ENCODE peak calls at places on chromosome 13, in seven cellular contexts. L, D, A, G, S, F and W are unnamed samples.

GRCh38 chr13:21638319-21639282 is 32.3 kb upstream of the FGF9 start:
- DNase-seq in L (no peak), D (peak), A (peak), G (peak), S (no peak), F (peak), W (peak)

GRCh38 chr13:47519626-47520025 is 481.4 kb downstream of the SUCLA2 start:
- DNase-seq in L (no peak), D (no peak), A (no peak), G (no peak), S (no peak), F (no peak), W (no peak)

GRCh38 chr13:44686478-44687071 is 110.4 kb upstream of the TSC22D1 start:
- DNase-seq in L (no peak), D (no peak), A (no peak), G (no peak), S (no peak), F (no peak), W (no peak)

GRCh38 chr13:78147905-78148304 is 229.3 kb upstream of the EDNRB start:
- DNase-seq in L (no peak), D (peak), A (no peak), G (peak), S (no peak), F (no peak), W (no peak)

GRCh38 chr13:50306096-50306495 is 290.9 kb downstream of the KCNRG start:
- DNase-seq in L (no peak), D (no peak), A (no peak), G (no peak), S (no peak), F (no peak), W (no peak)

GRCh38 chr13:25683662-25684370 is 312.0 kb downstream of the ATP8A2 start:
- DNase-seq in L (no peak), D (no peak), A (no peak), G (no peak), S (no peak), F (no peak), W (no peak)

GRCh38 chr13:28273919-28274318 is 135.6 kb downstream of the PAN3 start:
- DNase-seq in L (no peak), D (no peak), A (no peak), G (no peak), S (no peak), F (peak), W (no peak)

GRCh38 chr13:36242761-36243160 is 28.4 kb upstream of the SOHLH2 start:
- DNase-seq in L (no peak), D (no peak), A (no peak), G (no peak), S (no peak), F (no peak), W (no peak)

GRCh38 chr13:50352720-50353491 is 337.7 kb downstream of the KCNRG start:
- DNase-seq in L (no peak), D (no peak), A (no peak), G (no peak), S (no peak), F (no peak), W (no peak)

GRCh38 chr13:77510156-77510555 is 25.4 kb upstream of the SCEL start:
- DNase-seq in L (no peak), D (no peak), A (no peak), G (no peak), S (no peak), F (no peak), W (no peak)

GRCh38 chr13:94546071-94546839 is 49.7 kb downstream of the TGDS start:
- DNase-seq in L (no peak), D (no peak), A (peak), G (no peak), S (no peak), F (no peak), W (no peak)

GRCh38 chr13:79749985-79750551 is 269.1 kb downstream of the NDFIP2 start:
- DNase-seq in L (no peak), D (no peak), A (peak), G (peak), S (no peak), F (no peak), W (no peak)

GRCh38 chr13:48539550-48539949 is 6.7 kb upstream of the RCBTB2 start:
- DNase-seq in L (no peak), D (no peak), A (no peak), G (no peak), S (no peak), F (no peak), W (no peak)

GRCh38 chr13:27353166-27353583 is 71.2 kb upstream of the GTF3A start:
- DNase-seq in L (no peak), D (peak), A (no peak), G (no peak), S (no peak), F (no peak), W (no peak)

GRCh38 chr13:53351040-53351439 is 322.4 kb downstream of the OLFM4 start:
- DNase-seq in L (no peak), D (no peak), A (no peak), G (no peak), S (no peak), F (no peak), W (no peak)

GRCh38 chr13:113666324-113666660 is 727 bp upstream of the GRK1 start:
- DNase-seq in L (no peak), D (no peak), A (no peak), G (no peak), S (no peak), F (no peak), W (no peak)

GRCh38 chr13:33884506-33885221 is 66.7 kb downstream of the RFC3 start:
- DNase-seq in L (no peak), D (no peak), A (no peak), G (no peak), S (no peak), F (no peak), W (no peak)

GRCh38 chr13:97266328-97266727 is 44.2 kb downstream of the MBNL2 start:
- DNase-seq in L (no peak), D (no peak), A (no peak), G (no peak), S (no peak), F (peak), W (no peak)

GRCh38 chr13:79365981-79366380 is 40.1 kb downstream of the RBM26 start:
- DNase-seq in L (no peak), D (no peak), A (no peak), G (no peak), S (no peak), F (no peak), W (no peak)

GRCh38 chr13:24212674-24213073 is 52.2 kb downstream of the SPATA13 start:
- DNase-seq in L (no peak), D (no peak), A (no peak), G (no peak), S (no peak), F (no peak), W (no peak)

GRCh38 chr13:75771818-75772217 is 135.7 kb downstream of the LMO7 start:
- DNase-seq in L (no peak), D (peak), A (no peak), G (peak), S (no peak), F (no peak), W (no peak)

GRCh38 chr13:45341799-45342584 is 1.0 kb upstream of the TPT1 start:
- DNase-seq in L (no peak), D (peak), A (no peak), G (peak), S (no peak), F (peak), W (no peak)

GRCh38 chr13:87614276-87614675 is 56.9 kb upstream of the SLITRK5 start:
- DNase-seq in L (no peak), D (no peak), A (no peak), G (no peak), S (no peak), F (no peak), W (no peak)

GRCh38 chr13:104810242-104810641 is 1725.2 kb downstream of the EFNB2 start:
- DNase-seq in L (no peak), D (no peak), A (no peak), G (no peak), S (no peak), F (no peak), W (no peak)

GRCh38 chr13:83881917-83882625 is at the start of gene SLITRK1:
- DNase-seq in L (peak), D (no peak), A (peak), G (no peak), S (no peak), F (peak), W (peak)

GRCh38 chr13:106610511-106610910 is 42.6 kb upstream of the ARGLU1 start:
- DNase-seq in L (no peak), D (peak), A (no peak), G (no peak), S (no peak), F (no peak), W (no peak)

GRCh38 chr13:44652223-44652622 is 76.1 kb upstream of the TSC22D1 start:
- DNase-seq in L (no peak), D (no peak), A (no peak), G (no peak), S (no peak), F (no peak), W (no peak)

GRCh38 chr13:31956944-31957644 is 74.5 kb upstream of the FRY start:
- DNase-seq in L (no peak), D (no peak), A (no peak), G (no peak), S (no peak), F (no peak), W (no peak)

GRCh38 chr13:113064534-113065405 is 40.8 kb upstream of the F7 start:
- DNase-seq in L (no peak), D (peak), A (peak), G (no peak), S (peak), F (no peak), W (no peak)

GRCh38 chr13:52195052-52195837 is 35.8 kb upstream of the NEK3 start:
- DNase-seq in L (peak), D (no peak), A (peak), G (peak), S (no peak), F (no peak), W (peak)

GRCh38 chr13:28983661-28984060 is 163.5 kb downstream of the MTUS2 start:
- DNase-seq in L (no peak), D (no peak), A (no peak), G (no peak), S (no peak), F (no peak), W (no peak)

GRCh38 chr13:45200701-45201230 is at the start of gene KCTD4:
- DNase-seq in L (no peak), D (no peak), A (no peak), G (peak), S (no peak), F (no peak), W (no peak)